ENCODE peak calls at places on chromosomes 5 and 9, in ten cellular contexts. K is heart right ventricle, U is IMR-90, O is lower lobe of right lung, X is K562, Z is heart left ventricle, N is cardiac muscle cell, R is psoas muscle, W is tibial artery, Q is A549. B is an unnamed sample. For H3K9me3, the result is how much of the 10 kb centered on the place peaks cover.

GRCh38 chr9:127505396-127506116 is 54.2 kb downstream of the LRSAM1 start:
- DNase-seq in K (no peak), U (no peak), O (no peak), X (peak), Z (no peak), N (peak), R (no peak), W (peak), Q (peak), B (no peak)

GRCh38 chr9:5389109-5389732 is 48.5 kb downstream of the PLGRKT start:
- DNase-seq in K (no peak), U (peak), O (no peak), X (no peak), Z (no peak), N (no peak), R (no peak), W (no peak), Q (no peak), B (no peak)

GRCh38 chr5:1152156-1152555 is 40.3 kb upstream of the SLC12A7 start:
- DNase-seq in K (no peak), U (no peak), O (no peak), X (no peak), Z (no peak), N (no peak), R (no peak), W (no peak), Q (no peak), B (no peak)

GRCh38 chr9:120616961-120617636 is 37.1 kb upstream of the CDK5RAP2 start:
- DNase-seq in K (no peak), U (peak), O (no peak), X (no peak), Z (no peak), N (no peak), R (no peak), W (no peak), Q (no peak), B (no peak)

GRCh38 chr5:77645158-77645994 is 6.9 kb upstream of the OTP start:
- DNase-seq in K (no peak), U (no peak), O (peak), X (peak), Z (no peak), N (peak), R (no peak), W (no peak), Q (peak), B (no peak)

GRCh38 chr5:114726126-114726525 is 364.3 kb downstream of the KCNN2 start:
- DNase-seq in K (no peak), U (no peak), O (no peak), X (no peak), Z (no peak), N (no peak), R (no peak), W (no peak), Q (no peak), B (no peak)

GRCh38 chr5:127153521-127153920 is 80.2 kb upstream of the C5orf63 start:
- DNase-seq in K (no peak), U (no peak), O (no peak), X (no peak), Z (no peak), N (no peak), R (no peak), W (no peak), Q (no peak), B (no peak)

GRCh38 chr5:66442951-66443445 is 153.2 kb upstream of the MAST4 start:
- DNase-seq in K (no peak), U (no peak), O (no peak), X (no peak), Z (no peak), N (no peak), R (no peak), W (peak), Q (no peak), B (no peak)

GRCh38 chr9:75667155-75667554 is 223.3 kb upstream of the PCSK5 start:
- DNase-seq in K (no peak), U (no peak), O (no peak), X (no peak), Z (no peak), N (no peak), R (no peak), W (no peak), Q (no peak), B (no peak)

GRCh38 chr9:84947412-84947972 is 278.0 kb downstream of the NTRK2 start:
- DNase-seq in K (no peak), U (no peak), O (no peak), X (no peak), Z (peak), N (no peak), R (no peak), W (no peak), Q (peak), B (peak)

GRCh38 chr5:36301858-36302603 is at the start of gene RANBP3L:
- DNase-seq in K (peak), U (peak), O (no peak), X (no peak), Z (no peak), N (peak), R (no peak), W (no peak), Q (no peak), B (no peak)

GRCh38 chr5:1901983-1902382 is 19.3 kb upstream of the IRX4 start:
- DNase-seq in K (no peak), U (no peak), O (no peak), X (no peak), Z (no peak), N (no peak), R (peak), W (no peak), Q (no peak), B (peak)

GRCh38 chr5:80569086-80569960 is 757 bp downstream of the ANKRD34B start:
- DNase-seq in K (no peak), U (no peak), O (no peak), X (no peak), Z (no peak), N (peak), R (no peak), W (no peak), Q (no peak), B (no peak)

GRCh38 chr5:82308997-82309670 is 31.0 kb upstream of the RPS23 start:
- DNase-seq in K (no peak), U (peak), O (no peak), X (no peak), Z (no peak), N (no peak), R (no peak), W (no peak), Q (no peak), B (no peak)

GRCh38 chr9:69645488-69645887 is 26.7 kb downstream of the APBA1 start:
- DNase-seq in K (no peak), U (no peak), O (peak), X (no peak), Z (no peak), N (no peak), R (peak), W (no peak), Q (no peak), B (no peak)

GRCh38 chr5:106154280-106154716 is 1516.4 kb downstream of the EFNA5 start:
- DNase-seq in K (no peak), U (no peak), O (peak), X (no peak), Z (no peak), N (no peak), R (no peak), W (no peak), Q (no peak), B (no peak)

GRCh38 chr5:151181818-151182217 is 24.2 kb upstream of the ANXA6 start:
- DNase-seq in K (no peak), U (no peak), O (no peak), X (no peak), Z (no peak), N (no peak), R (no peak), W (no peak), Q (no peak), B (no peak)

GRCh38 chr5:20678814-20679298 is 690.9 kb upstream of the CDH18 start:
- DNase-seq in K (no peak), U (peak), O (no peak), X (no peak), Z (no peak), N (no peak), R (no peak), W (no peak), Q (peak), B (peak)

GRCh38 chr9:20442461-20443319 is 179.6 kb downstream of the MLLT3 start:
- DNase-seq in K (no peak), U (no peak), O (no peak), X (no peak), Z (no peak), N (no peak), R (no peak), W (no peak), Q (no peak), B (no peak)

GRCh38 chr9:24071736-24072135 is 245.7 kb upstream of the ELAVL2 start:
- DNase-seq in K (no peak), U (no peak), O (no peak), X (no peak), Z (no peak), N (no peak), R (no peak), W (no peak), Q (no peak), B (no peak)

GRCh38 chr5:93018461-93018860 is 562.6 kb downstream of the NR2F1-AS1 start:
- DNase-seq in K (no peak), U (peak), O (no peak), X (no peak), Z (no peak), N (no peak), R (no peak), W (no peak), Q (no peak), B (no peak)

GRCh38 chr5:90939208-90939607 is 380.6 kb downstream of the ADGRV1 start:
- DNase-seq in K (no peak), U (no peak), O (no peak), X (no peak), Z (no peak), N (no peak), R (no peak), W (no peak), Q (no peak), B (no peak)

GRCh38 chr5:66840527-66841013 is 244.4 kb downstream of the MAST4 start:
- DNase-seq in K (no peak), U (no peak), O (no peak), X (no peak), Z (no peak), N (no peak), R (no peak), W (no peak), Q (no peak), B (no peak)

GRCh38 chr9:33129886-33130284 is 37.3 kb downstream of the B4GALT1 start:
- DNase-seq in K (no peak), U (no peak), O (no peak), X (no peak), Z (no peak), N (no peak), R (no peak), W (no peak), Q (no peak), B (no peak)

GRCh38 chr5:98635631-98636030 is 137.8 kb upstream of the RGMB start:
- DNase-seq in K (no peak), U (peak), O (no peak), X (no peak), Z (no peak), N (no peak), R (no peak), W (no peak), Q (no peak), B (no peak)

GRCh38 chr9:134590240-134591081 is 51.1 kb upstream of the COL5A1 start:
- DNase-seq in K (no peak), U (no peak), O (no peak), X (no peak), Z (no peak), N (no peak), R (no peak), W (peak), Q (no peak), B (no peak)

GRCh38 chr5:148957591-148958202 is 105.2 kb downstream of the SH3TC2 start:
- DNase-seq in K (no peak), U (peak), O (peak), X (peak), Z (peak), N (peak), R (no peak), W (no peak), Q (no peak), B (no peak)

GRCh38 chr9:124222918-124223720 is 34.6 kb upstream of the NEK6 start:
- DNase-seq in K (peak), U (peak), O (peak), X (no peak), Z (peak), N (no peak), R (peak), W (peak), Q (no peak), B (no peak)

GRCh38 chr5:93273176-93273575 is 307.8 kb downstream of the NR2F1-AS1 start:
- DNase-seq in K (no peak), U (peak), O (no peak), X (no peak), Z (no peak), N (no peak), R (no peak), W (no peak), Q (no peak), B (no peak)

GRCh38 chr9:18890372-18890771 is 142.6 kb downstream of the SAXO1 start:
- DNase-seq in K (no peak), U (peak), O (no peak), X (no peak), Z (no peak), N (no peak), R (no peak), W (no peak), Q (no peak), B (no peak)

GRCh38 chr5:172251419-172251818 is 32.1 kb downstream of the UBTD2 start:
- DNase-seq in K (no peak), U (no peak), O (no peak), X (no peak), Z (no peak), N (no peak), R (no peak), W (no peak), Q (no peak), B (no peak)

DNA sequence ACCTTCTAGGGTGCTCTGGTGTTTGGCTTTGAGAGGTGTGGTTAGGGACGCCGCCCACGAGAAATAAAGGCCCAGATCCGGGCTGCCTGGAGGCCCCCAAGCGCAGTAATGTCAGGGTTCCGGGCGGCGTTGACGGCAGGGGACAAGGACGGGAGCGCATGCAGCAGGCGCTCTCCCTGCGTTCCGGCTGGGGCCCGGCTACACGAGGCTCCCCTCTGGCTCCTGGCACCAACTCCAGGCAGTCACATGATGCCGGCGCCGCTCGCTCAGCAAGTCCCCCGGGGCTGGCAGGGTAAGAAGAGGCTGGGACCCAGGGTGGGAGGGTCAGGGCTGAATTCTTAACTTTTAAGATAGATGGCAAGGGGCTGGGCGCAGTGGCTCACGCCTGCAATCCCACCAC is 28.1 kb downstream of the UBTD2 start:
- DNase-seq in K (no peak), U (no peak), O (no peak), X (no peak), Z (no peak), N (no peak), R (no peak), W (no peak), Q (no peak), B (peak)
- H3K9me3 ChIP-seq in K (under half), U (under half), O (under half), X (under half), Z (under half), N (under half), R (under half), W (under half), Q (under half), B (under half)

DNA sequence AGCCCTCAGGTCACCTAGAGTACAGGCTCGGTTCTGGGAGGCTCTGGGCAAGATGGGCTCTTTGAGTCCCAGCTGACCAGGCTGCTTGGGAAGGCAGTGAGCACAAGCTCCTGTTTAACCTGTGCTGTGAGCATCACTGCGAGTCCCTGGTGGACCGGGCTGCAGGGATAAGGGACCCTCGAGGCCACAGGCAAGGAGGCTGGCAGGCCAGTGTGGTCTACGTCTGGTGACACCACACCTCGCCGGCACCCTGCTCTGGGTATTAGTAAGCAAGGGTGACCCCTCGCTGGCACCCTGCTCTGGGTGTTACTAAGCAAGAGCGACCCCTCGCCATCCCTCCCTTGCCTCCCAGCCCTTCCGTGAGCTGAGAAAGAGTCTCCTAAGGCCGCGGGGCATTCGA is 125.9 kb upstream of the FOXD4L5 start:
- DNase-seq in K (no peak), U (no peak), O (no peak), X (no peak), Z (no peak), N (no peak), R (no peak), W (no peak), Q (no peak), B (no peak)
- H3K9me3 ChIP-seq in K (under half), U (under half), O (under half), X (under half), Z (under half), N (under half), R (under half), W (under half), Q (under half), B (under half)

DNA sequence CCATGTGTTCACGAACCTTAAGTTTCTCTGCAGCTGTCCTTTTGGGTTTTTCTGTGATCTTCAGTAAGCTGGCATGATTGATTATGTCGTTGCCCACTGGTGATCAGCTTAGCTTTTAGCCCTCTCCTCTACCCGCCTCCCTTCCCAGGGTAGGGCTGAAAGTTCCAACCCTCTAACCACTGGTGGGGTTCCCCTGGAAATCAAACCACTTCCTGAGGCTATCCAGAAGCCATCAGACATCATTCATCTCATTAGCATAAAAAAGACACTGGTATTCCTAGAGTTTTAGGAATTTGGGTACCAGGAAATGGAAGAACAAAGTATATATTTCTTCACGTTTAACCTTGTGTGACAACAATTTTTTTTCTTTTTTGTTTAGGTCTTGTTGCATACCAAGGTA is 29.8 kb downstream of the SPIN1 start:
- DNase-seq in K (no peak), U (no peak), O (no peak), X (no peak), Z (no peak), N (no peak), R (no peak), W (no peak), Q (no peak), B (no peak)
- H3K9me3 ChIP-seq in K (under half), U (under half), O (under half), X (under half), Z (under half), N (under half), R (under half), W (under half), Q (under half), B (under half)

GRCh38 chr9:112997236-112997941 is 14.6 kb downstream of the ZNF883 start:
- DNase-seq in K (no peak), U (no peak), O (no peak), X (no peak), Z (no peak), N (no peak), R (no peak), W (no peak), Q (no peak), B (no peak)
- H3K9me3 ChIP-seq in K (under half), U (under half), O (half or more), X (under half), Z (under half), N (under half), R (half or more), W (half or more), Q (half or more), B (under half)

GRCh38 chr5:141399555-141400258 is 2.0 kb downstream of the PCDHGB5 start:
- DNase-seq in K (no peak), U (no peak), O (no peak), X (no peak), Z (no peak), N (no peak), R (no peak), W (peak), Q (no peak), B (no peak)
- H3K9me3 ChIP-seq in K (under half), U (under half), O (half or more), X (under half), Z (half or more), N (under half), R (under half), W (half or more), Q (half or more), B (under half)

DNA sequence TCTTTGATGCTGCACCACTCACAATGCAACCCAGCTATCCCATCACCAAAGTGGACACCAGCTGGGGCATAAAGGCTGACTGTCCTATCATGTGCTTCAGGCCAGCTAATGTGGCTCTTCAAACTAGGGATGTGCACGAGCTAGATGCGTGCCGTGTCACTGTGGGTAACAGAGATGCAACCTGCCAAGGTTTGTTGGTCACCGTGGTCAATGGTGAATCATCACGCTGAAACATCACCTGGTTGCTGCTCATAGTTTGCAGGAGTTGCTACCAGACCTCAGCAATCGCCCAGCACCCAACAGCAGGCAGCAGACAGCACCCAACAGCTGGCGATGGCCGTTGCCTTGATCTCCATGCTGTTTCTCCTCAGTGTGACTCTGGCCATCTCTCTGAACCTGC is 2.1 kb upstream of the PCDHGA1 start:
- DNase-seq in K (no peak), U (no peak), O (no peak), X (no peak), Z (no peak), N (no peak), R (no peak), W (no peak), Q (no peak), B (no peak)
- H3K9me3 ChIP-seq in K (under half), U (under half), O (under half), X (under half), Z (under half), N (under half), R (under half), W (half or more), Q (under half), B (under half)

GRCh38 chr9:113899205-113899604 is 23.1 kb downstream of the ZNF618 start:
- DNase-seq in K (no peak), U (no peak), O (no peak), X (no peak), Z (no peak), N (no peak), R (no peak), W (no peak), Q (no peak), B (no peak)

GRCh38 chr9:113898596-113898995 is 22.5 kb downstream of the ZNF618 start:
- DNase-seq in K (no peak), U (no peak), O (no peak), X (no peak), Z (no peak), N (no peak), R (no peak), W (no peak), Q (no peak), B (no peak)

GRCh38 chr9:113895526-113895925 is 19.4 kb downstream of the ZNF618 start:
- DNase-seq in K (no peak), U (peak), O (no peak), X (no peak), Z (no peak), N (no peak), R (no peak), W (no peak), Q (no peak), B (no peak)

GRCh38 chr9:113898151-113898550 is 22.0 kb downstream of the ZNF618 start:
- DNase-seq in K (no peak), U (no peak), O (no peak), X (no peak), Z (no peak), N (no peak), R (no peak), W (no peak), Q (no peak), B (no peak)

DNA sequence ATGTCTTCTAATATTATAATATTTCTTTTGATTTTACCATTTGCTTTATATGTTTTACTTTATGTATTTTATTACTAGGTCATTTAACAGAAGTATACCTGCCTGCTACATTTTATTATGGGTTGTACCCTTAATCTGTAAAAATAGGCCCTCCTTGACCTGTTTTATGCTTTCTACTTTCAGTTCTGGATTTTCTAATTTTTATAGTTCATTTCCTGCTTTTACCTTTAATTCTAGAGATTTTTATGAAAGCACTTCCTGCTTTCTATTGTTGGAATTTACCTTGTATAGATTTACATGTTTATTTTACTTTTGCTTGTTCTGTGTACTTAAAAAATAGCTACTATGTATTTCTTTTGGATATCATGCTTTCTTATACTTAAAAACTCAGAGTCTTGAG is 20.6 kb downstream of the ZNF618 start:
- DNase-seq in K (no peak), U (no peak), O (no peak), X (no peak), Z (no peak), N (no peak), R (no peak), W (no peak), Q (no peak), B (no peak)
- H3K9me3 ChIP-seq in K (under half), U (under half), O (under half), X (under half), Z (under half), N (under half), R (under half), W (under half), Q (under half), B (under half)

GRCh38 chr9:131516274-131516565 is 13.5 kb downstream of the POMT1 start:
- DNase-seq in K (no peak), U (no peak), O (no peak), X (no peak), Z (no peak), N (no peak), R (no peak), W (no peak), Q (no peak), B (no peak)
- H3K9me3 ChIP-seq in K (under half), U (under half), O (under half), X (under half), Z (under half), N (under half), R (under half), W (under half), Q (under half), B (under half)

B was measured in RWPE2.